ENCODE peak calls at places on chromosome X, in five cellular contexts. E, L, Y, I and S are unnamed samples.

GRCh38 chrX:40996886-40997530 is 88.2 kb upstream of the USP9X start:
- DNase-seq in L (peak; percentile 37), Y (peak; percentile 15), I (peak; percentile 38), E (no peak), S (peak; percentile 73)

GRCh38 chrX:153502131-153502530 is 7.4 kb downstream of the BGN start:
- DNase-seq in Y (no peak), I (no peak), E (no peak), L (no peak), S (no peak)

GRCh38 chrX:118495958-118496762 is 545 bp downstream of the DOCK11 start:
- DNase-seq in I (no peak), Y (no peak), E (peak; percentile 49), L (peak; percentile 34), S (peak; percentile 20)

GRCh38 chrX:22800360-22800759 is 199.4 kb upstream of the DDX53 start:
- DNase-seq in Y (no peak), E (no peak), L (no peak), I (peak; percentile 28), S (peak; percentile 88)

GRCh38 chrX:103554687-103555417 is 30.5 kb upstream of the TCEAL4 start:
- DNase-seq in Y (peak; percentile 73), L (peak; percentile 85), I (no peak), E (peak; percentile 85), S (peak; percentile 75)

GRCh38 chrX:34956915-34957314 is 14.3 kb downstream of the FAM47B start:
- DNase-seq in L (no peak), E (no peak), I (no peak), Y (no peak), S (peak; percentile 0)

GRCh38 chrX:14354541-14354940 is 174.8 kb upstream of the GLRA2 start:
- DNase-seq in E (no peak), I (no peak), Y (no peak), L (no peak), S (no peak)

GRCh38 chrX:100731441-100732281 is at the start of gene SYTL4:
- DNase-seq in E (peak; percentile 53), I (no peak), Y (no peak), L (peak; percentile 48), S (no peak)

GRCh38 chrX:151985955-151986354 is 11.5 kb upstream of the GABRE start:
- DNase-seq in L (no peak), I (no peak), E (no peak), Y (no peak), S (peak; percentile 16)

GRCh38 chrX:154486396-154487207 is at the start of gene UBL4A:
- DNase-seq in I (peak; percentile 44), L (peak; percentile 47), Y (peak; percentile 21), E (peak; percentile 55), S (peak; percentile 47)

GRCh38 chrX:123121241-123121640 is 62.8 kb upstream of the GRIA3 start:
- DNase-seq in L (no peak), Y (no peak), E (no peak), I (no peak), S (no peak)

GRCh38 chrX:134377537-134377936 is 82.4 kb upstream of the HPRT1 start:
- DNase-seq in L (no peak), E (no peak), I (no peak), Y (no peak), S (peak; percentile 56)

GRCh38 chrX:15804563-15804962 is 14.3 kb downstream of the ZRSR2 start:
- DNase-seq in E (no peak), Y (no peak), I (no peak), L (no peak), S (no peak)

GRCh38 chrX:21998037-21998436 is 34.1 kb upstream of the PHEX start:
- DNase-seq in L (no peak), E (no peak), Y (no peak), I (no peak), S (no peak)

GRCh38 chrX:67636532-67636931 is 92.7 kb downstream of the AR start:
- DNase-seq in L (peak; percentile 28), I (no peak), E (no peak), Y (no peak), S (peak; percentile 11)

GRCh38 chrX:41827886-41828285 is 95.5 kb downstream of the CASK start:
- DNase-seq in I (no peak), Y (no peak), L (no peak), E (no peak), S (peak; percentile 67)

GRCh38 chrX:28966335-28966734 is 379.1 kb downstream of the IL1RAPL1 start:
- DNase-seq in L (no peak), I (no peak), Y (no peak), E (no peak), S (no peak)

GRCh38 chrX:39855748-39856129 is 242.0 kb downstream of the BCOR start:
- DNase-seq in E (no peak), I (no peak), L (peak; percentile 76), Y (no peak), S (peak; percentile 53)

GRCh38 chrX:112056886-112057285 is 25.7 kb downstream of the TRPC5 start:
- DNase-seq in E (no peak), Y (no peak), L (no peak), I (no peak), S (no peak)

GRCh38 chrX:154506483-154507332 is 9.3 kb downstream of the FAM3A start:
- DNase-seq in L (no peak), I (no peak), E (no peak), Y (no peak), S (no peak)

GRCh38 chrX:11239230-11239629 is 54.0 kb upstream of the AMELX start:
- DNase-seq in E (no peak), I (peak; percentile 34), Y (no peak), L (no peak), S (peak; percentile 77)

GRCh38 chrX:53445977-53446376 is 11.8 kb upstream of the HSD17B10 start:
- DNase-seq in I (peak; percentile 26), L (peak; percentile 49), Y (no peak), E (peak; percentile 48), S (peak; percentile 40)

GRCh38 chrX:72201836-72202536 is 20.4 kb downstream of the PIN4 start:
- DNase-seq in L (no peak), Y (no peak), I (no peak), E (no peak), S (peak; percentile 87)

GRCh38 chrX:122940199-122940598 is 243.9 kb upstream of the GRIA3 start:
- DNase-seq in Y (no peak), E (no peak), I (no peak), L (no peak), S (no peak)

GRCh38 chrX:48531359-48531954 is 8.1 kb upstream of the TBC1D25 start:
- DNase-seq in Y (no peak), I (peak; percentile 24), E (no peak), L (no peak), S (peak; percentile 63)

GRCh38 chrX:134807039-134807729 is 148.9 kb upstream of the PLAC1 start:
- DNase-seq in E (peak; percentile 67), Y (peak; percentile 74), L (peak; percentile 92), I (peak; percentile 92), S (peak; percentile 92)

GRCh38 chrX:115409551-115409950 is 120.0 kb downstream of the LUZP4 start:
- DNase-seq in L (no peak), Y (no peak), E (no peak), I (no peak), S (no peak)

GRCh38 chrX:11470231-11470630 is 177.0 kb downstream of the AMELX start:
- DNase-seq in L (no peak), Y (no peak), E (no peak), I (no peak), S (no peak)

GRCh38 chrX:24846551-24847170 is 152.9 kb downstream of the POLA1 start:
- DNase-seq in Y (no peak), I (no peak), L (no peak), E (no peak), S (peak; percentile 6)

GRCh38 chrX:150889131-150889530 is 9.3 kb downstream of the CD99L2 start:
- DNase-seq in L (no peak), E (no peak), Y (no peak), I (no peak), S (no peak)

GRCh38 chrX:46727445-46727844 is 31.5 kb downstream of the SLC9A7 start:
- DNase-seq in E (no peak), L (no peak), Y (no peak), I (no peak), S (no peak)

DNA sequence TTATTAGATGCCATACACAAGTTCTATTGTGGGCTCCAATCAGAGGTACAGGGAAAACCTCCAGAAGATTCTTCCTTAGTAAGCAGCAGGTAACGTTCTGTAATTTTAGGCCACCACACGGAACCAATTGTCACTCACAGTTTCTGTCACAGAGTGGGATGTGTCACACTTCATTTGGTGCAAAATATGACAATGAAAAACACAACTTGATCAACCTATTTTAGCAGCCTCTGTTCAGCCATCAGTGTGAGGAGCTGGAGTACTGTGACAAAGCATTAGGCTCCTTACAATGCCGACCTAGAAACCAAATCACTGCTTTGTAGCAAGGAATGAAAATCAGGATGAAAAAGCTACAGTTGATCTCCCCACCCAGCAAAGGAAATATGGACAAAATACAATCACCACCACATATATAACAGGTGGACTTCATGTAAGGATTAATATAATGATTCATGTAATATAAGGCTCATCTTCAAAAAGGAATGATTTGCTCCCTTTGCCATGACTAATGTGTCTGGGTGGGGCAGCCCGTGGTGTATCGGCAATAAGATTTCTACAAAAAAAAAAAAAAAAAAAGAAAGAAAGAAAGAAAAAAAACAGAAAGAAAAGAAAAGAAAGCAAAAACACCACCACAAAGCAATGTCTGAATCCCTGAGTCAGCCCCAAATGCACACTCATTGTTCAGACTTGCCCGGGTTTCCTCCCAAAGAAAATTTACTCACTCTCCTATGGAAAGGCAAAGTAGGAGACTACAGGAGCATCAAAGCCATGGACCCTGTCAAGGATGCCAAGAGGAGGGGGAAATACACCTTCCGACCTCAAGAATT is 36.0 kb downstream of the SLC9A7 start:
- DNase-seq in I (no peak), E (no peak), Y (no peak), L (no peak), S (no peak)
- H2BK12ac ChIP-seq in I (no peak overlapping the region), E (no peak overlapping the region), Y (no peak overlapping the region), L (no peak overlapping the region), S (no peak overlapping the region)

GRCh38 chrX:85569691-85570090 is 190.2 kb upstream of the POF1B start:
- DNase-seq in E (no peak), I (no peak), L (no peak), Y (no peak), S (no peak)
- H2BK12ac ChIP-seq in E (no peak overlapping the region), I (no peak overlapping the region), L (no peak overlapping the region), Y (no peak overlapping the region), S (no peak overlapping the region)

DNA sequence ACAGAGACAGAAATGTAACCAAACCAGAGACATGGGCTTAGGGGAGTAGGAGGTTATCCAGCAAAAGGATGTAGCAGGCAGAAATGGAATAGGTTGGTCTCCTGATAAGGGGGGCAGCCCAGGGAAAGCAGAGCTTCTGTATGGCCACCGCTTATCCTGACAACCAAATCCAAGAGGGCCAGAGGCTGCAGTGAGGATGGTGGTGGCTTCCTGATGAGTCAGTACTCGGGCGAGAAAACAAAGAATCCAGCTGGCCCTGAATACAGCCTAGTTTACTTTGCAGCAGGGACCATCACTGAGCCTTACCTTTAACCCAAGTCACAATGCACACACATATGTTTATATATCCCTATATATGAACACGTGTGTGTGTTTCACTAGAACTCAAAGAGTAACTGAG is 129.7 kb upstream of the FTHL17 start:
- DNase-seq in E (no peak), Y (no peak), I (no peak), L (no peak), S (no peak)
- H2BK12ac ChIP-seq in E (no peak overlapping the region), Y (no peak overlapping the region), I (no peak overlapping the region), L (no peak overlapping the region), S (no peak overlapping the region)

GRCh38 chrX:37580080-37580479 is 8.6 kb downstream of the LANCL3 start:
- DNase-seq in Y (no peak), L (no peak), E (no peak), I (no peak), S (no peak)
- H2BK12ac ChIP-seq in Y (no peak overlapping the region), L (no peak overlapping the region), E (no peak overlapping the region), I (no peak overlapping the region), S (no peak overlapping the region)